ENCODE peak calls at places on chromosomes 1 and 21, in four cellular contexts. X is heart right ventricle, J is BJ, T is fibroblast of pulmonary artery. K is an unnamed sample.

GRCh38 chr21:32090961-32091360 is 187.9 kb downstream of the MIS18A start:
- DNase-seq in X (no peak), J (no peak), T (no peak), K (no peak)

GRCh38 chr21:31117046-31117916 is 79.0 kb upstream of the KRTAP19-8 start:
- DNase-seq in T (peak; percentile 71), X (no peak), J (peak; percentile 8), K (no peak)

GRCh38 chr1:160400646-160401486 is 502 bp downstream of the VANGL2 start:
- DNase-seq in J (no peak), T (no peak), X (no peak), K (no peak)

GRCh38 chr1:243558556-243558955 is 291.5 kb downstream of the AKT3 start:
- DNase-seq in T (no peak), X (no peak), J (no peak), K (no peak)

GRCh38 chr1:18818036-18818435 is 41.4 kb downstream of the TAS1R2 start:
- DNase-seq in J (no peak), X (no peak), T (no peak), K (no peak)

GRCh38 chr1:155294520-155295182 is 6.6 kb downstream of the PKLR start:
- DNase-seq in T (no peak), X (no peak), J (no peak), K (no peak)

GRCh38 chr1:153985984-153986761 is at the start of gene RAB13:
- DNase-seq in X (peak; percentile 87), J (peak; percentile 28), T (peak; percentile 86), K (no peak)

GRCh38 chr21:20570824-20571232 is 427.4 kb upstream of the NCAM2 start:
- DNase-seq in X (no peak), T (no peak), J (no peak), K (no peak)

GRCh38 chr1:2554621-2555387 is 1.4 kb upstream of the TNFRSF14 start:
- DNase-seq in X (peak; percentile 55), J (no peak), T (no peak), K (peak; percentile 64)

GRCh38 chr1:42765832-42766722 is 751 bp downstream of the P3H1 start:
- DNase-seq in T (peak; percentile 80), X (peak; percentile 42), J (no peak), K (peak; percentile 36)
- TF ChIP-seq CTCF in T (peak; percentile 60), X (peak; percentile 43), J (peak; percentile 81), K (peak; percentile 56)

GRCh38 chr1:201228011-201228983 is 37.7 kb downstream of the IGFN1 start:
- DNase-seq in T (no peak), J (no peak), X (no peak), K (peak; percentile 5)

GRCh38 chr1:201229095-201229494 is 38.5 kb downstream of the IGFN1 start:
- DNase-seq in T (no peak), X (no peak), J (no peak), K (no peak)

GRCh38 chr1:201226859-201227488 is 36.4 kb downstream of the IGFN1 start:
- DNase-seq in X (no peak), J (no peak), T (no peak), K (no peak)

GRCh38 chr1:201230676-201231075 is 40.1 kb downstream of the IGFN1 start:
- DNase-seq in T (no peak), J (no peak), X (no peak), K (no peak)

DNA sequence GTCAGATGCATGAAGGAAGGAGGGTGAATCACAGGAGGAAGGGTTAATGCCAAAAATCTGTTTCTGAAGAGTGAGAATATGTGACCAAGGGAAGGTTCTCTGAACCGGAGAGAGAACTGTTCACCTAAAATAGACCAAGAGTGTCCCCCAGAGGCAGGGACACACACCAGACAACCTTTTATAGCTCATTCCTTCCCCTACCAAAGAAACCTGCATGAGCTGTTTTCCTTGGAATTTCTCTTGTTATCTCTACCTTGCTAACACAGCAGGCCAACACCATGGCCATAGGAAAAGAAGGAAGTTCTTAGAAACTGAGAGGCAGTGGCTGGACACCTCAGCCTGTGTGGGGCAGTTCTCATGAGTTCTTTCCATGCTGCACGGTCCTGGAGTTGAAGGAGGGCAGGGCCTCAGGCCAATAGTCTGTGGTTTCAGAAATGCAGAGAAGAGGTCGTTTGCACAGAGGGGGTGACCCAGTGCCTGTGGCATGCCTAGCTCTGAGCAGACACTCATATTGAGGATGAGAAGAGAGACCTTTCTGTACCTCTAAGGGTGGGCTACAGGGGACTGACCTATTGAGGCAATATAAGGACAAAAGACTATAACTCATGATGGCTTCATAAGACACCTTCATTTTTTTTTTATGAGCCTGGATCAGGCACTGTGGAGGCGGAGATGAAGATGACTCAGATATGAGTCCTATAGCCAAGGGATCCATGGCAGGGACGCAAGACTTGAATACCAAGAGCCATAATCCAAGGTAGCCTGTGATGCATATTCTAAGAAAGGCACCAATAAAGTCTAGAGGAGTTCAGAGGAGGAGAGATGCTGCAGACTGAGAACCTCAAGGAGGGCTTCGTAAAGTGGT is 39.4 kb downstream of the IGFN1 start:
- DNase-seq in X (no peak), T (no peak), J (peak; percentile 15), K (no peak)
- TF ChIP-seq CTCF in X (no peak), T (no peak), J (peak; percentile 7), K (no peak)

GRCh38 chr1:65063025-65063424 is 85.0 kb upstream of the AK4 start:
- DNase-seq in J (no peak), T (no peak), X (no peak), K (no peak)
- TF ChIP-seq CTCF in J (no peak), T (no peak), X (no peak), K (peak; percentile 51)

GRCh38 chr1:150826299-150826698 is 18.2 kb upstream of the CTSK start:
- DNase-seq in T (no peak), X (no peak), J (no peak), K (no peak)

GRCh38 chr1:150832597-150832996 is 24.5 kb upstream of the CTSK start:
- DNase-seq in T (no peak), J (no peak), X (no peak), K (no peak)

DNA sequence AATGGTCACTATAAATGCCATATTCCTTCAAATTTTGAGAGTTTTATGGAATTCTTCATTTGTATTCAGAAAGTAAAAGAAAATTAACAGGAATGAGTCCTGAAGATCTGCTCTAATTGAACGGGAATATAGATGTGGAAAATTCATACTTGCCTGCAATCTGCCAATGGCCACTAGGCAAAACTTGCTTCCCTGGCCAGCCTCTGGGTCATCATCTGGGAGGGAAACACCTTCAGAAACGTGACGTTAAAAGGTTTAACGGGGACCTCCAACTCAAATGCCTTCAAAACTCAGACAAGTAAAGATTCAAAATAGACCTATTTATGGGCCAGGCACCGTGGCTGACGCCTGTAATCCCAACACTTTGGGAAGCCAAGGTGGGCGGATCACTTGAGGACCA is 21.7 kb upstream of the CTSK start:
- DNase-seq in J (no peak), T (no peak), X (no peak), K (no peak)
- TF ChIP-seq CTCF in J (peak; percentile 25), T (peak; percentile 36), X (peak; percentile 28), K (no peak)

GRCh38 chr1:33641099-33641830 is 168.8 kb downstream of the ZSCAN20 start:
- DNase-seq in J (no peak), T (peak; percentile 8), X (no peak), K (no peak)
- TF ChIP-seq CTCF in J (peak; percentile 45), T (peak; percentile 34), X (peak; percentile 32), K (no peak)

DNA sequence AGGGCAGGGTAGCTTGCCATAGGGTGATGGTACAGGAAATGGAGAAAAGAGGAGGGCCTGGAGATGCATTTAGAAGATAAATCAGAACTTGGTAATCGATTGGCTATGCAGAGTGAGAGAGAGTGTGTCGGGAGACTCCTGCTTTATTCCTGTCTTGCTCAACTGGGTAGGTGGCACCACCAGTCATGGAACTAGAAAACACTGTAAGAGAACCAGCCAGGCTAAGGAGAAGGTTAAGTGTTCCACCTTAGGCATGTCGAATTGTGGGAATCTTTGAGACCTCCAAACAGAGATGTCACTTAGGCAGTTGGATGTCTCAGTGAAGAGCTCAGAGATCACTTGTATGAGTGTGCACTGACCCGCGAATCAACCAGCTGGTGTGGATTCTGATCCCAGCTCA is 28.7 kb upstream of the RD3 start:
- DNase-seq in J (no peak), X (no peak), T (no peak), K (no peak)
- TF ChIP-seq CTCF in J (no peak), X (no peak), T (peak; percentile 10), K (no peak)

GRCh38 chr1:204837440-204838084 is 33.1 kb upstream of the NFASC start:
- DNase-seq in J (no peak), T (peak; percentile 71), X (peak; percentile 57), K (peak; percentile 13)
- TF ChIP-seq CTCF in J (no peak), T (no peak), X (no peak), K (no peak)

GRCh38 chr1:41053324-41053723 is 31.8 kb upstream of the SLFNL1 start:
- DNase-seq in T (no peak), J (no peak), X (no peak), K (no peak)

GRCh38 chr1:41046347-41046775 is 24.8 kb upstream of the SLFNL1 start:
- DNase-seq in T (no peak), X (no peak), J (no peak), K (no peak)

GRCh38 chr1:41048540-41048939 is 27.0 kb upstream of the SLFNL1 start:
- DNase-seq in X (no peak), T (no peak), J (no peak), K (no peak)

GRCh38 chr1:41045740-41046139 is 24.2 kb upstream of the SLFNL1 start:
- DNase-seq in T (peak; percentile 98), J (no peak), X (peak; percentile 51), K (no peak)

GRCh38 chr1:41051022-41051421 is 29.5 kb upstream of the SLFNL1 start:
- DNase-seq in T (no peak), X (no peak), J (no peak), K (no peak)
- TF ChIP-seq CTCF in T (no peak), X (no peak), J (no peak), K (no peak)

GRCh38 chr1:37692834-37693175 is 489 bp downstream of the CDCA8 start:
- DNase-seq in J (no peak), X (peak; percentile 8), T (no peak), K (no peak)

GRCh38 chr1:37692078-37692833 is at the start of gene CDCA8:
- DNase-seq in J (peak; percentile 93), T (peak; percentile 98), X (peak; percentile 98), K (peak; percentile 99)

GRCh38 chr1:37685722-37686121 is 6.6 kb upstream of the CDCA8 start:
- DNase-seq in J (no peak), X (no peak), T (no peak), K (no peak)

GRCh38 chr1:37697090-37697489 is 4.8 kb downstream of the CDCA8 start:
- DNase-seq in T (no peak), J (no peak), X (no peak), K (no peak)

GRCh38 chr1:37691497-37692077 is 729 bp upstream of the CDCA8 start:
- DNase-seq in J (no peak), X (peak; percentile 11), T (peak; percentile 46), K (no peak)
- TF ChIP-seq CTCF in J (no peak), X (no peak), T (no peak), K (no peak)

K was measured in CD8-positive, alpha-beta T cell.